ENCODE peak calls at places on chromosomes 4 and X, in five cellular contexts. O, U, A, D and G are unnamed samples.

GRCh38 chrX:153954618-153955450 is 10.4 kb upstream of the RENBP start:
- DNase-seq in A (no peak), U (no peak), D (no peak), O (no peak), G (no peak)

GRCh38 chr4:148893095-148893494 is 450.9 kb upstream of the NR3C2 start:
- DNase-seq in U (no peak), O (no peak), D (no peak), A (no peak), G (peak)

GRCh38 chr4:10688022-10688421 is 3.5 kb upstream of the CLNK start:
- DNase-seq in A (no peak), U (no peak), O (no peak), D (no peak), G (no peak)

GRCh38 chr4:159273126-159273438 is 170.2 kb downstream of the RAPGEF2 start:
- DNase-seq in U (no peak), O (no peak), D (no peak), A (no peak), G (no peak)

GRCh38 chrX:118615141-118615540 is 112.3 kb upstream of the IL13RA1 start:
- DNase-seq in U (no peak), O (no peak), A (no peak), D (no peak), G (no peak)

GRCh38 chr4:39528056-39528465 is 822 bp upstream of the UGDH start:
- DNase-seq in U (no peak), A (peak), O (peak), D (no peak), G (no peak)

GRCh38 chr4:79682801-79683217 is 274.8 kb upstream of the GK2 start:
- DNase-seq in U (no peak), A (no peak), D (no peak), O (no peak), G (no peak)

GRCh38 chr4:7461171-7461570 is 26.4 kb upstream of the PSAPL1 start:
- DNase-seq in A (no peak), O (no peak), D (no peak), U (no peak), G (no peak)

GRCh38 chrX:115625577-115626301 is 64.8 kb downstream of the PLS3 start:
- DNase-seq in U (no peak), D (no peak), O (no peak), A (no peak), G (no peak)

GRCh38 chr4:26028793-26029511 is 114.9 kb downstream of the SMIM20 start:
- DNase-seq in O (peak), D (peak), U (no peak), A (no peak), G (no peak)

GRCh38 chrX:118764122-118764521 is 36.7 kb downstream of the IL13RA1 start:
- DNase-seq in D (no peak), A (no peak), O (no peak), U (no peak), G (no peak)

GRCh38 chrX:97968376-97969104 is 1084.8 kb downstream of the RPA4 start:
- DNase-seq in D (no peak), A (no peak), U (no peak), O (no peak), G (no peak)

GRCh38 chr4:73683033-73683432 is 57.3 kb upstream of the CXCL8 start:
- DNase-seq in O (no peak), A (no peak), D (no peak), U (no peak), G (no peak)

GRCh38 chr4:47570816-47571215 is 85.7 kb downstream of the ATP10D start:
- DNase-seq in A (no peak), D (no peak), O (no peak), U (no peak), G (no peak)

GRCh38 chrX:132022115-132022862 is 813 bp upstream of the STK26 start:
- DNase-seq in D (no peak), U (no peak), O (peak), A (no peak), G (no peak)

GRCh38 chr4:144591401-144591800 is 54.6 kb upstream of the HHIP start:
- DNase-seq in O (peak), U (no peak), D (peak), A (no peak), G (no peak)

GRCh38 chr4:116913451-116913850 is 171.9 kb downstream of the TRAM1L1 start:
- DNase-seq in U (no peak), O (no peak), D (no peak), A (no peak), G (no peak)

GRCh38 chr4:103011378-103012025 is 8.0 kb downstream of the SLC9B1 start:
- DNase-seq in U (no peak), D (peak), A (no peak), O (peak), G (no peak)

GRCh38 chrX:46327229-46328081 is 217.8 kb downstream of the ZNF674 start:
- DNase-seq in O (peak), U (peak), D (peak), A (no peak), G (no peak)

DNA sequence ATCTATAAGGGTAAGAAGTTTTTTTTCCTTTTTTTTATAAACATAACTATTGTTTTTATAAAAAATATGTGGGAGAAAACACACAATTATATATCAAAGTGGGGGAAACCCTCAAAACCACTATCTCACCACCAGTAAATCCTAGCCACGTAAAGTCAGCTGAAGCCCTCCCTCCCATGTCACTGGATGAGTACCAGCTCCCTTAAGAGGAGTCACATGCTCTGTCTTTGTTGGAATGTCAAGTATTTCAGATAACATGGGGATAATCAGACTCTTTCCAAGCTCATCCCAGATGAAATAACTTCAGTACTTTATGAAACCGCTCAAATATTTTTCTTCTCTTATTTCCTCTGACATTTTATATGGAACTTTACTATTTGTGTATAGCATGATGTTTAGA is 2.4 kb downstream of the MYOZ2 start:
- DNase-seq in A (no peak), D (no peak), O (no peak), U (no peak), G (no peak)
- TF ChIP-seq CTCF in A (no peak), D (no peak), O (no peak), U (no peak), G (no peak)

GRCh38 chr4:3037957-3038451 is 36.3 kb downstream of the HTT-AS start:
- DNase-seq in O (no peak), U (no peak), A (no peak), D (no peak), G (no peak)
- H3K4me3 ChIP-seq in O (no peak), U (no peak), A (peak), D (no peak), G (no peak)

DNA sequence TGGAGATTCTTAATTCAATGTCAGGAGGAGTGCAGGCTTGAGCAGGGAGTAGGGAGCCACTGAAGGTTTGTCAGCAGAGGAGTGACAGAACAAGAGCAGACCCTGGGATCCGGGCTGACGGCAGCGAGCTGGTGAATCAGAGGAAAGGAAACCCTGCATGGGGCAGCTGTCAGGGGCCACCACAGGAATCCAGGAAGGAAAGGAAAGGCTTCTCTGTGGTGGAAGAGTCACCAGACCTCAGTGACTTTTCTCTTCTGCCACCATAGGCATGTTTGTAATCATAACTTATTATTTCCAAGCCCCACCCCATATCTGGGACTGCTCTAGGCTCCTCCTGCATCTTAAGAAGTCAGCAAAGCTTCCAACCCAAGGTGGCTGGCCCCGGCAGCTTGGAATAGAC is 150.9 kb downstream of the BCOR start:
- DNase-seq in A (no peak), D (no peak), O (no peak), U (no peak), G (no peak)
- TF ChIP-seq CTCF in A (no peak), D (no peak), O (no peak), U (no peak), G (no peak)

DNA sequence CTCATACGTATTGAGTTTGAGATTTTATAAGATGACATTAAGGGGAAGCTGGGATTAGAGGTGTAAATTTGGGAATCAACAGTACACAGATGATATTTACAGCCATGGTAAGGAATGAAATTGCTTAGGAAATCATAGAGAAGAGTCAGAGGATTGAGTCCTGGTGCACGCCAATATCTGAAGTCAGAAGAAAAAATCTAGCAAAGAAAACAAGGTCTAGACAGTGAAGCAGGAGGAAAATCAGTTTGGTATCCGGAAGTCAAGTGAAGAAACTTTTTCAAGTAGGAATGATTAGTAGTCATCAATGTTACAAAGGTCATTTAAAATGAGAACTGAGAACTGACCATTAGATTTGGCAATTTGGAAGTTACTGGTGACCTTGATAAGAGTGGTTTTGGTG is 11.6 kb upstream of the GPR34 start:
- DNase-seq in O (no peak), A (no peak), U (no peak), D (no peak), G (no peak)
- H3K4me3 ChIP-seq in O (no peak), A (no peak), U (no peak), D (no peak), G (no peak)